ENCODE peak calls at places on chromosomes 12 and 14, in four cellular contexts. One of them, this sample, is unnamed.

GRCh38 chr12:64571346-64571745 is 38.9 kb upstream of the RASSF3 start:
- DNase-seq in GM12878: no peak
- DNase-seq in HepG2: no peak
- DNase-seq in K562: no peak
- DNase-seq in this sample: no peak

GRCh38 chr12:49642370-49642802 is 19.0 kb downstream of the PRPF40B start:
- DNase-seq in GM12878: no peak
- DNase-seq in HepG2: peak
- DNase-seq in K562: no peak
- DNase-seq in this sample: no peak

GRCh38 chr12:40104461-40105264 is 1.2 kb downstream of the SLC2A13 start:
- DNase-seq in GM12878: no peak
- DNase-seq in HepG2: no peak
- DNase-seq in K562: peak
- DNase-seq in this sample: peak

GRCh38 chr12:3931206-3931605 is 58.0 kb upstream of the PARP11 start:
- DNase-seq in GM12878: no peak
- DNase-seq in HepG2: no peak
- DNase-seq in K562: no peak
- DNase-seq in this sample: no peak

GRCh38 chr14:39097159-39097558 is 5.9 kb downstream of the SEC23A start:
- DNase-seq in GM12878: no peak
- DNase-seq in HepG2: peak
- DNase-seq in K562: no peak
- DNase-seq in this sample: no peak

GRCh38 chr14:74945852-74946658 is 9.3 kb downstream of the PGF start:
- DNase-seq in GM12878: no peak
- DNase-seq in HepG2: peak
- DNase-seq in K562: peak
- DNase-seq in this sample: peak

GRCh38 chr12:4114986-4115385 is 158.6 kb upstream of the CCND2 start:
- DNase-seq in GM12878: no peak
- DNase-seq in HepG2: no peak
- DNase-seq in K562: no peak
- DNase-seq in this sample: no peak

GRCh38 chr14:63454863-63455622 is 88.1 kb downstream of the PPP2R5E start:
- DNase-seq in GM12878: no peak
- DNase-seq in HepG2: no peak
- DNase-seq in K562: no peak
- DNase-seq in this sample: no peak

GRCh38 chr12:115341442-115341841 is 657.5 kb upstream of the TBX3 start:
- DNase-seq in GM12878: no peak
- DNase-seq in HepG2: no peak
- DNase-seq in K562: no peak
- DNase-seq in this sample: no peak

GRCh38 chr14:100192672-100193416 is 33.4 kb upstream of the DEGS2 start:
- DNase-seq in GM12878: peak
- DNase-seq in HepG2: peak
- DNase-seq in K562: peak
- DNase-seq in this sample: peak

GRCh38 chr12:87430444-87430843 is 598.8 kb downstream of the C12orf50 start:
- DNase-seq in GM12878: no peak
- DNase-seq in HepG2: no peak
- DNase-seq in K562: no peak
- DNase-seq in this sample: no peak

GRCh38 chr12:132446535-132447326 is 43.2 kb upstream of the FBRSL1 start:
- DNase-seq in GM12878: no peak
- DNase-seq in HepG2: no peak
- DNase-seq in K562: no peak
- DNase-seq in this sample: no peak

GRCh38 chr12:108235231-108235959 is 103.7 kb downstream of the CMKLR1 start:
- DNase-seq in GM12878: no peak
- DNase-seq in HepG2: no peak
- DNase-seq in K562: no peak
- DNase-seq in this sample: no peak

GRCh38 chr12:58584885-58585284 is 335.4 kb downstream of the LRIG3 start:
- DNase-seq in GM12878: no peak
- DNase-seq in HepG2: no peak
- DNase-seq in K562: no peak
- DNase-seq in this sample: no peak

GRCh38 chr12:1357711-1358110 is 236.7 kb downstream of the FBXL14 start:
- DNase-seq in GM12878: no peak
- DNase-seq in HepG2: no peak
- DNase-seq in K562: no peak
- DNase-seq in this sample: no peak

GRCh38 chr14:74695406-74695805 is 17.5 kb downstream of the AREL1 start:
- DNase-seq in GM12878: no peak
- DNase-seq in HepG2: no peak
- DNase-seq in K562: no peak
- DNase-seq in this sample: no peak

GRCh38 chr14:105487449-105487985 is 831 bp downstream of the CRIP1 start:
- DNase-seq in GM12878: no peak
- DNase-seq in HepG2: no peak
- DNase-seq in K562: no peak
- DNase-seq in this sample: no peak

GRCh38 chr14:51680031-51680430 is 28.3 kb downstream of the FRMD6 start:
- DNase-seq in GM12878: no peak
- DNase-seq in HepG2: no peak
- DNase-seq in K562: no peak
- DNase-seq in this sample: peak

GRCh38 chr14:105885561-105886320 is 359.4 kb downstream of the TMEM121 start:
- DNase-seq in GM12878: no peak
- DNase-seq in HepG2: no peak
- DNase-seq in K562: no peak
- DNase-seq in this sample: no peak

GRCh38 chr12:120466560-120467315 is 2.8 kb downstream of the SRSF9 start:
- DNase-seq in GM12878: no peak
- DNase-seq in HepG2: peak
- DNase-seq in K562: no peak
- DNase-seq in this sample: no peak

GRCh38 chr12:111190741-111191526 is 178.0 kb downstream of the PHETA1 start:
- DNase-seq in GM12878: no peak
- DNase-seq in HepG2: no peak
- DNase-seq in K562: no peak
- DNase-seq in this sample: no peak

GRCh38 chr12:49645151-49646039 is 22.0 kb downstream of the PRPF40B start:
- DNase-seq in GM12878: no peak
- DNase-seq in HepG2: no peak
- DNase-seq in K562: no peak
- DNase-seq in this sample: no peak

GRCh38 chr12:52251367-52252055 is 18.5 kb downstream of the KRT7 start:
- DNase-seq in GM12878: no peak
- DNase-seq in HepG2: no peak
- DNase-seq in K562: no peak
- DNase-seq in this sample: no peak

GRCh38 chr12:93079271-93079670 is 150.2 kb upstream of the EEA1 start:
- DNase-seq in GM12878: no peak
- DNase-seq in HepG2: no peak
- DNase-seq in K562: no peak
- DNase-seq in this sample: no peak

GRCh38 chr14:61528591-61529021 is 166.7 kb upstream of the HIF1A start:
- DNase-seq in GM12878: no peak
- DNase-seq in HepG2: no peak
- DNase-seq in K562: no peak
- DNase-seq in this sample: no peak

GRCh38 chr12:19491863-19492262 is 52.6 kb downstream of the AEBP2 start:
- DNase-seq in GM12878: no peak
- DNase-seq in HepG2: no peak
- DNase-seq in K562: no peak
- DNase-seq in this sample: no peak

GRCh38 chr12:43882578-43883178 is 46.8 kb downstream of the TMEM117 start:
- DNase-seq in GM12878: peak
- DNase-seq in HepG2: peak
- DNase-seq in K562: peak
- DNase-seq in this sample: peak

GRCh38 chr12:76915381-76916169 is 36.8 kb upstream of the CSRP2 start:
- DNase-seq in GM12878: no peak
- DNase-seq in HepG2: no peak
- DNase-seq in K562: no peak
- DNase-seq in this sample: no peak

GRCh38 chr12:6280672-6281071 is 29.8 kb upstream of the PLEKHG6 start:
- DNase-seq in GM12878: no peak
- DNase-seq in HepG2: no peak
- DNase-seq in K562: no peak
- DNase-seq in this sample: no peak

GRCh38 chr12:29241821-29242591 is 92.9 kb downstream of the FAR2 start:
- DNase-seq in GM12878: peak
- DNase-seq in HepG2: peak
- DNase-seq in K562: no peak
- DNase-seq in this sample: peak

GRCh38 chr12:123398918-123399617 is 15.1 kb downstream of the KMT5A start:
- DNase-seq in GM12878: no peak
- DNase-seq in HepG2: no peak
- DNase-seq in K562: no peak
- DNase-seq in this sample: no peak

GRCh38 chr12:58425481-58426392 is 484.4 kb downstream of the ATP23 start:
- DNase-seq in GM12878: peak
- DNase-seq in HepG2: peak
- DNase-seq in K562: no peak
- DNase-seq in this sample: no peak

GRCh38 chr12:52305921-52306705 is 14.8 kb upstream of the KRT81 start:
- DNase-seq in GM12878: no peak
- DNase-seq in HepG2: no peak
- DNase-seq in K562: no peak
- DNase-seq in this sample: no peak

GRCh38 chr14:39430762-39431415 is 1.3 kb downstream of the FBXO33 start:
- DNase-seq in GM12878: no peak
- DNase-seq in HepG2: peak
- DNase-seq in K562: no peak
- DNase-seq in this sample: no peak

GRCh38 chr14:105666420-105666819 is 140.0 kb downstream of the TMEM121 start:
- DNase-seq in GM12878: no peak
- DNase-seq in HepG2: no peak
- DNase-seq in K562: no peak
- DNase-seq in this sample: no peak

GRCh38 chr14:78902010-78902623 is 731.9 kb downstream of the NRXN3 start:
- DNase-seq in GM12878: no peak
- DNase-seq in HepG2: peak
- DNase-seq in K562: peak
- DNase-seq in this sample: peak

GRCh38 chr12:42420385-42420784 is 94.4 kb downstream of the PPHLN1 start:
- DNase-seq in GM12878: no peak
- DNase-seq in HepG2: no peak
- DNase-seq in K562: no peak
- DNase-seq in this sample: no peak

GRCh38 chr12:42421844-42422779 is 96.1 kb downstream of the PPHLN1 start:
- DNase-seq in GM12878: peak
- DNase-seq in HepG2: no peak
- DNase-seq in K562: peak
- DNase-seq in this sample: no peak

GRCh38 chr12:42426733-42427132 is 100.8 kb downstream of the PPHLN1 start:
- DNase-seq in GM12878: no peak
- DNase-seq in HepG2: no peak
- DNase-seq in K562: peak
- DNase-seq in this sample: no peak

DNA sequence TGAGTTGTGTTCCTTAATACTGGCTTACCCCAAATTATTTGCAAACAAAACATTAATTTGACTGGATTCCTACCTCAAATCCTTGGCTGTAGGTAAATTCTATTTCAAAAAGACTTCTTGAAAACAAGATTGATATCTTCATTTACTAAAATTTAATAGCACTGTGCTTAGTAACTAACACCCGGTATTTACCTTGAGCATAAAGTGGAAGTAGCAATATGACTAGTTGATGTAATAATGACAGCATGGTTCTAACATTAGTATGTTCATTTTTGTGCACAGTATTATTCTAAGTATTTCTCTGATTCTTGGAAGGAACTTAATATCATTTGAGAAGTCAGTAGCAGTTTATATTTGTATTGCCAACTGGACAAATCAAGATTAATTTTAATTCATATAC is 96.8 kb downstream of the PPHLN1 start:
- DNase-seq in GM12878: no peak
- DNase-seq in HepG2: no peak
- DNase-seq in K562: no peak
- DNase-seq in this sample: no peak
- TF ChIP-seq BHLHE40 in GM12878: no peak
- TF ChIP-seq BHLHE40 in HepG2: no peak
- TF ChIP-seq BHLHE40 in K562: no peak
- TF ChIP-seq BHLHE40 in this sample: no peak

GRCh38 chr14:65471038-65471878 is 58.7 kb downstream of the FUT8 start:
- DNase-seq in GM12878: peak
- DNase-seq in HepG2: no peak
- DNase-seq in K562: peak
- DNase-seq in this sample: no peak
- TF ChIP-seq SP1 in GM12878: no peak
- TF ChIP-seq SP1 in HepG2: no peak
- TF ChIP-seq SP1 in K562: no peak
- TF ChIP-seq SP1 in this sample: no peak

DNA sequence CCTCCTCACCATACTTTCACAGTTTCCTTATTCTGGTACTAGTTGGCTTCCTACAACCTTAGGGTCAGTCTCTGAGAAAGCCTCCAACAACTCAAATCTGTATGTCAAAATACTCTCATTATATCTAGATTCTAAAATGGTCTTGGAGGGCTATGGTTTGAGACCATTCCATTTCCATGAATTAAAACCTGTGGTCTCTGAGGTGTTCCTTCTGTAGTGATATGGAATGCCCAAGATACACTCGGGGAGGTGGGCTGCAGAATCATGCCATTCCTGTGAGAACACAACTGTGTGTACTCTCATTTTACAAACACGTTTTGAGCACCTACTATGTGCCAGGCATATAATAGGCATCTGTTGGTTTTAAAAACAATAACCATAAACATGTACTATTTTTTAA is 74.0 kb downstream of the FERMT2 start:
- DNase-seq in GM12878: no peak
- DNase-seq in HepG2: no peak
- DNase-seq in K562: no peak
- DNase-seq in this sample: no peak
- TF ChIP-seq TARDBP in GM12878: no peak
- TF ChIP-seq TARDBP in HepG2: no peak
- TF ChIP-seq TARDBP in K562: no peak
- TF ChIP-seq TARDBP in this sample: no peak

GRCh38 chr14:32303865-32304264 is 25.2 kb upstream of the AKAP6 start:
- DNase-seq in GM12878: no peak
- DNase-seq in HepG2: peak
- DNase-seq in K562: no peak
- DNase-seq in this sample: no peak

GRCh38 chr14:32300146-32300545 is 29.0 kb upstream of the AKAP6 start:
- DNase-seq in GM12878: no peak
- DNase-seq in HepG2: no peak
- DNase-seq in K562: no peak
- DNase-seq in this sample: no peak

DNA sequence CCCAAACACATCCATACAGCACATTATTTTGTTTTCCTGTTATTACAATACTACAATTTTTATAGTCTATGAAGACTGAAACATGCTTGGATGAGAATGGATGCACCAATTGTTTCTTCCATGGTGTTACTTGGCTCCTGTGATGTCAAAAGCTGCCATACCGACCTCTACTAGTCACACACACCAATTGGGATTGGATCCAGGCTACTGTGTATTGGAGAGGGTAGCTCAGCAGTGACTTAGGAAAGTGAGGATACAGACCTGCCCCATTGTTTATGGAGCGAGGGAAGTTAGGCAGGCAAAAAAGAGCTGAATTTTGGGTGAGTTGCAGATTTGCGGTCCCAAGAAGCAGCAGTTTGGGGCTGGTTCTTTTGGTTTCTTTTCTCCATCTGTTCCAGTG is 30.8 kb upstream of the AKAP6 start:
- DNase-seq in GM12878: no peak
- DNase-seq in HepG2: no peak
- DNase-seq in K562: no peak
- DNase-seq in this sample: no peak
- TF ChIP-seq BHLHE40 in GM12878: no peak
- TF ChIP-seq BHLHE40 in HepG2: no peak
- TF ChIP-seq BHLHE40 in K562: no peak
- TF ChIP-seq BHLHE40 in this sample: no peak